ENCODE peak calls at places on chromosomes 7 and 10, in five cellular contexts. R is epithelial cell of esophagus, F is AG08395, L is omental fat pad, O is GM04503. A is an unnamed sample.

GRCh38 chr10:132748135-132748534 is 37.8 kb downstream of the NKX6-2 start:
- DNase-seq in R (no peak), F (no peak), L (no peak), O (no peak), A (no peak)

GRCh38 chr10:113540845-113541553 is 11.9 kb upstream of the HABP2 start:
- DNase-seq in R (no peak), F (peak), L (no peak), O (peak), A (no peak)

GRCh38 chr7:158355456-158356065 is 232.1 kb downstream of the PTPRN2 start:
- DNase-seq in R (peak), F (no peak), L (no peak), O (no peak), A (peak)

GRCh38 chr7:39595102-39595620 is 28.2 kb upstream of the RALA start:
- DNase-seq in R (no peak), F (no peak), L (no peak), O (no peak), A (no peak)

GRCh38 chr7:149624006-149624405 is 126.4 kb upstream of the ZNF746 start:
- DNase-seq in R (peak), F (no peak), L (no peak), O (no peak), A (no peak)

GRCh38 chr10:6035101-6035834 is 26.9 kb downstream of the IL2RA start:
- DNase-seq in R (no peak), F (no peak), L (no peak), O (no peak), A (peak)

GRCh38 chr10:101008823-101009423 is 9.3 kb downstream of the LZTS2 start:
- DNase-seq in R (no peak), F (no peak), L (no peak), O (no peak), A (no peak)

GRCh38 chr7:52197234-52197633 is 838.2 kb upstream of the POM121L12 start:
- DNase-seq in R (no peak), F (no peak), L (no peak), O (no peak), A (no peak)

GRCh38 chr10:14032406-14032998 is 298.2 kb downstream of the FRMD4A start:
- DNase-seq in R (peak), F (no peak), L (no peak), O (no peak), A (no peak)

A was measured in mesenteric fat pad.